ENCODE peak calls at places on chromosome 2, in five cellular contexts. X is lower lobe of right lung; J is CD8-positive, alpha-beta T cell; U is cardiac muscle cell; H is AG09309. B is an unnamed sample.

GRCh38 chr2:236105955-236106607 is 62.1 kb downstream of the GBX2 start:
- DNase-seq in X (no peak), J (no peak), U (no peak), H (no peak), B (no peak)

GRCh38 chr2:133591164-133591563 is 22.9 kb upstream of the NCKAP5 start:
- DNase-seq in X (no peak), J (no peak), U (peak), H (no peak), B (no peak)

GRCh38 chr2:60958800-60959199 is 58.7 kb upstream of the PEX13 start:
- DNase-seq in X (no peak), J (no peak), U (peak), H (peak), B (no peak)

GRCh38 chr2:111698743-111699554 is 185.0 kb downstream of the ANAPC1 start:
- DNase-seq in X (peak), J (peak), U (peak), H (peak), B (no peak)

GRCh38 chr2:190343500-190344274 is at the start of gene INPP1:
- DNase-seq in X (peak), J (peak), U (peak), H (no peak), B (peak)

GRCh38 chr2:109497447-109497846 is 116.3 kb downstream of the SEPTIN10 start:
- DNase-seq in X (no peak), J (no peak), U (no peak), H (peak), B (no peak)

GRCh38 chr2:11343626-11344341 is 652 bp downstream of the ROCK2 start:
- DNase-seq in X (peak), J (peak), U (peak), H (no peak), B (peak)

GRCh38 chr2:171703574-171704347 is 16.5 kb downstream of the DYNC1I2 start:
- DNase-seq in X (no peak), J (no peak), U (peak), H (no peak), B (no peak)

GRCh38 chr2:236309669-236310029 is 45.4 kb upstream of the ASB18 start:
- DNase-seq in X (no peak), J (no peak), U (peak), H (no peak), B (no peak)

GRCh38 chr2:214297424-214297823 is 113.4 kb upstream of the VWC2L start:
- DNase-seq in X (no peak), J (no peak), U (no peak), H (no peak), B (no peak)

DNA sequence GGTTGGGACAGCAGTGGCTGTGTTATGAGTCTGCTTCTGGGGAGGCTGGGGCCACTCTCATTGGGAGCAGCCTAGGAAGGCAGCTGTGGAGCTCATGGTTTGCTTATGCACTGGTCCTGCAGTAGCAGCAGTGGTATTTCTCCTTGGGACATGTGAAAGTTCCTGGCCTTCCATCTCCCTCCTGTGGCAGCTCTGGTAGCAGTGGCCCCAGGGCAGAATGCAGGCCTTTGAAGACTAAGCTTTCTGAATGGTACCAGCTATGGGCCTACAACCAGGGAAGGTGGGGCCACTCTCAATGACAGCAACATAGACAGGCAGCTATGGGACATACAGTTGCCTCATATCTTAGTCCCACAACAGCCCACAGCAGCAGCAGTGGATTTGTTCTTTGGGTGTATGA is 117.3 kb upstream of the VWC2L start:
- DNase-seq in X (no peak), J (no peak), U (no peak), H (no peak), B (no peak)
- TF ChIP-seq CTCF in X (no peak), J (no peak), U (no peak), H (no peak), B (no peak)

GRCh38 chr2:193869564-193869963 is 1674.8 kb upstream of the TMEFF2 start:
- DNase-seq in X (no peak), J (no peak), U (no peak), H (no peak), B (no peak)
- TF ChIP-seq CTCF in X (no peak), J (no peak), U (no peak), H (no peak), B (no peak)

DNA sequence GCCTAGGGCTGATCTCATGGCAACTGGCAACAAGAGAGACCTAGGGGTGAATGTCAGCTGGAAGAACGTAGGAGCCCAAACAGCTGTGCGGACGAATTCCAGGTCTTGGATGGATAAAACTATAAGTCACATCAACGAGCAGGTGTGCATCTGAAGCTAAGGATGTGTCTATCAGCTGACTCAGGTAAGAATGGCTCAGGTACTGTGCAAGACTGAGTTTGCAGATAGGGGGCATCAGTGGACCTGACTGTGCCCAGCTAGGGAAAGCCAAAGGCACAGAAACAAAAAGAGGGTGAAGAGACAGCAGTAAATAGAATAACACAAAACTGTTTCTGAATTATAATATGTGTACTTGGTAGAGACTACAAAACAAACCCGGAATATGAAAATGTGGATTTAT is 357.3 kb downstream of the ZEB2 start:
- DNase-seq in X (no peak), J (peak), U (no peak), H (no peak), B (no peak)
- TF ChIP-seq CTCF in X (peak), J (peak), U (peak), H (peak), B (peak)

GRCh38 chr2:65069425-65069824 is 13.2 kb downstream of the CEP68 start:
- DNase-seq in X (no peak), J (no peak), U (no peak), H (no peak), B (no peak)

GRCh38 chr2:65070856-65071255 is 14.6 kb downstream of the CEP68 start:
- DNase-seq in X (no peak), J (no peak), U (no peak), H (no peak), B (no peak)

GRCh38 chr2:65071499-65072180 is 15.4 kb downstream of the CEP68 start:
- DNase-seq in X (no peak), J (no peak), U (peak), H (no peak), B (no peak)

GRCh38 chr2:65072181-65072970 is 16.2 kb downstream of the CEP68 start:
- DNase-seq in X (no peak), J (no peak), U (no peak), H (no peak), B (no peak)

DNA sequence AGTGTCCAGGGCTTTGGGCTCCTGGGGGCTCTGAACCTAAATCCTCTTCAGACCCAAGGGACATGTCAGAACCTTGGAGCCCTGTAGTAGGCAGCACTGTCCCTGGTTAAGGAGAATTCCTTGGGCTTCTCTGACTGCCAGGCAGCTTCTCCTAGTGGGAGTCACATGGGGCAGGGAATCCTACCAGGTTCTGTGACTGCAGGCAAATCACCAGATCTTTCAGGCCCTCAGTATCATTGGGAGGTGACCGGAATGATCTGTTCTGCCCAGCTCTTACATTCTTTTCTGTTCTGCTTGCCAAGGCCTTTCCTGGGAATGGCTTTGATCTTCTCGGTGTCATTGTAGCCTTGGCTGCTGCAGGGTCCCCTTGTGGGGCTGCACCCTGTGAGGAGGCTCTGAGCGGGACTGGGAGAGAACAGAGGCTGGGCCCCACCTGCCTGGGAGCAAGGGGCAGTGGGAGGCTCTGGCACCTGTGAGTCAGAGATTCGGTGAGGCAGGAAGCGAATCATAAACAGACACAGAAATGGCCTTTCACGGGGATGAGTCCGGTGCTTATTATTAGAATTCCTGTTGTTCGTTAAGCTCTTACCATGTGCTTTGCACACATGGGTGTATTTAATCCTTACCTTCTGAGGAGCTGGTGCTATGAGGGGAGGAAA is 14.1 kb downstream of the CEP68 start:
- DNase-seq in X (no peak), J (no peak), U (peak), H (no peak), B (no peak)
- TF ChIP-seq CTCF in X (peak), J (no peak), U (peak), H (peak), B (peak)